ENCODE peak calls at places on chromosomes 7 and 10, in five cellular contexts. P is heart right ventricle, T is H9, E is dorsolateral prefrontal cortex, V is IMR-90. L is an unnamed sample.

GRCh38 chr10:33616921-33617320 is 282.5 kb upstream of the NRP1 start:
- DNase-seq in P (no peak), T (no peak), E (no peak), V (peak), L (no peak)

GRCh38 chr10:119542990-119543813 is 683 bp upstream of the RGS10 start:
- DNase-seq in V (peak), P (peak), T (peak), E (no peak), L (peak)

GRCh38 chr10:5046410-5046809 is 42.8 kb upstream of the AKR1C2 start:
- DNase-seq in P (no peak), E (no peak), T (no peak), V (no peak), L (no peak)

GRCh38 chr7:149494738-149495368 is 2.8 kb downstream of the ZNF746 start:
- DNase-seq in P (no peak), V (peak), T (no peak), E (no peak), L (no peak)

GRCh38 chr7:106767498-106768323 is 97.4 kb upstream of the PIK3CG start:
- DNase-seq in P (no peak), V (peak), T (no peak), E (no peak), L (no peak)

GRCh38 chr10:53997953-53998352 is 803.1 kb downstream of the PCDH15 start:
- DNase-seq in T (no peak), V (no peak), E (no peak), P (no peak), L (no peak)

GRCh38 chr10:62011558-62011957 is 110.1 kb downstream of the ARID5B start:
- DNase-seq in E (no peak), V (no peak), P (no peak), T (no peak), L (no peak)

GRCh38 chr7:151014950-151015349 is 9.3 kb downstream of the ATG9B start:
- DNase-seq in E (no peak), T (no peak), V (no peak), P (no peak), L (no peak)

GRCh38 chr7:137462074-137462715 is 118.7 kb upstream of the PTN start:
- DNase-seq in E (no peak), P (no peak), V (peak), T (no peak), L (no peak)

GRCh38 chr10:121899727-121900126 is 28.1 kb downstream of the ATE1 start:
- DNase-seq in T (no peak), E (no peak), V (no peak), P (no peak), L (no peak)

GRCh38 chr7:149562602-149563001 is 65.0 kb upstream of the ZNF746 start:
- DNase-seq in P (no peak), V (peak), E (no peak), T (no peak), L (no peak)

GRCh38 chr10:110641256-110641655 is 2.9 kb upstream of the RBM20 start:
- DNase-seq in E (no peak), V (peak), T (peak), P (peak), L (no peak)

GRCh38 chr10:118594392-118595063 is 920 bp downstream of the PRLHR start:
- DNase-seq in T (peak), E (peak), P (peak), V (peak), L (peak)

GRCh38 chr7:68245688-68246087 is 1249.1 kb downstream of the TYW1 start:
- DNase-seq in T (peak), P (no peak), E (no peak), V (no peak), L (no peak)

GRCh38 chr10:6840766-6841165 is 260.7 kb upstream of the PRKCQ start:
- DNase-seq in E (no peak), V (peak), T (no peak), P (no peak), L (no peak)

GRCh38 chr7:3214090-3214413 is 87.0 kb upstream of the SDK1 start:
- DNase-seq in E (no peak), P (no peak), T (no peak), V (no peak), L (no peak)

GRCh38 chr7:29288534-29289091 is 94.0 kb downstream of the CHN2 start:
- DNase-seq in T (no peak), P (no peak), V (no peak), E (no peak), L (no peak)

GRCh38 chr7:113629244-113629643 is 289.6 kb downstream of the PPP1R3A start:
- DNase-seq in V (peak), P (no peak), E (no peak), T (no peak), L (no peak)

GRCh38 chr7:47327698-47328391 is 254.1 kb downstream of the TNS3 start:
- DNase-seq in V (peak), E (peak), P (peak), T (peak), L (peak)

DNA sequence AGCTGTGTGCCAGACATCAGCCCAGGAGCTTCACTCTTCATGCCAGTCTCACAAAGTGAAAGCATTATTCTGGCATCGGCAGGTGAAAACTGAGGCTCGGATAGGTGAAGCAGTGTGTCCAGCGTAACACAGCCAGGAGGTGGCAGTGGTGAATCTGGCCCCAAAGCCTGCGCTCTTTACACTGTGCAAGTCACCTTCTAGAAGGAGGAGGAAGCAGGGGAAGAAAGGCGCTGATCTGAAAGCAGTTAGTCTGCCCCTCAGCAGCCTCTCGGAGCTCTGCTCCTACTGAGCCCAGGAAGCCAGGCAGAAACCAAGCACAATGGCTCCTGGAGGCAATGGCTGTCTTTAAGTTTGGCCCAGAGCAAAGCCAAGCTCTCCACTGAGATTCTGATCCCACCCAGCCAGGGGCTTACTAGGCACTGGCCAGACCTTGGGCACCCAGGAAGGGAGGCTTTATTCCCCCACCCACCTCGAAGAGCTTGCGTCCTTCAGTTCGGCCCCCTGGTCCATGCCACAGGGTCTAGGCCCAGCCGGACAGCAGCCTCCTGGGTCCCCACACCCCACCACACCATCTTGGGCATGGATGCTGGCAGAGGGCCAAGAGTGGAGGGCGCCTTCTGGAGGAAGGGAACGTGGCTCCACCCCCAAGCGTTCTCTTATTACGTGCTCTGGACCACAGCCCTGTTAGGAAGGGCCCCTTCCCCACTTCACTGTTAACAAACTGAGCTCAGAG is 104.5 kb downstream of the GRID1 start:
- DNase-seq in P (no peak), T (peak), V (no peak), E (peak), L (no peak)
- TF ChIP-seq CTCF in P (no peak), T (peak), V (no peak), E (peak), L (no peak)

GRCh38 chr7:70436815-70437350 is 695.1 kb upstream of the GALNT17 start:
- DNase-seq in E (no peak), P (no peak), V (no peak), T (no peak), L (no peak)

GRCh38 chr7:70435634-70436033 is 696.3 kb upstream of the GALNT17 start:
- DNase-seq in E (no peak), V (no peak), P (no peak), T (no peak), L (no peak)

GRCh38 chr7:70434821-70435220 is 697.1 kb upstream of the GALNT17 start:
- DNase-seq in P (no peak), E (no peak), T (no peak), V (no peak), L (no peak)

GRCh38 chr7:70432567-70433001 is 699.4 kb upstream of the GALNT17 start:
- DNase-seq in P (no peak), E (no peak), V (no peak), T (no peak), L (no peak)

GRCh38 chr7:70434376-70434775 is 697.6 kb upstream of the GALNT17 start:
- DNase-seq in T (no peak), E (no peak), P (no peak), V (no peak), L (no peak)
- TF ChIP-seq CTCF in T (peak), E (no peak), P (no peak), V (no peak), L (no peak)

GRCh38 chr10:102230264-102230860 is 4.3 kb downstream of the ELOVL3 start:
- DNase-seq in V (peak), T (peak), P (peak), E (no peak), L (no peak)

GRCh38 chr10:102229810-102230263 is 3.7 kb downstream of the ELOVL3 start:
- DNase-seq in P (peak), T (peak), E (peak), V (peak), L (peak)

GRCh38 chr10:102231357-102232318 is 5.5 kb downstream of the ELOVL3 start:
- DNase-seq in P (peak), E (no peak), V (no peak), T (peak), L (no peak)

GRCh38 chr10:102233997-102234396 is 7.3 kb downstream of the PITX3 start:
- DNase-seq in P (no peak), V (no peak), T (no peak), E (no peak), L (no peak)

GRCh38 chr10:102230861-102231356 is 4.8 kb downstream of the ELOVL3 start:
- DNase-seq in E (no peak), T (peak), V (no peak), P (peak), L (no peak)
- TF ChIP-seq CTCF in E (no peak), T (peak), V (peak), P (no peak), L (peak)

DNA sequence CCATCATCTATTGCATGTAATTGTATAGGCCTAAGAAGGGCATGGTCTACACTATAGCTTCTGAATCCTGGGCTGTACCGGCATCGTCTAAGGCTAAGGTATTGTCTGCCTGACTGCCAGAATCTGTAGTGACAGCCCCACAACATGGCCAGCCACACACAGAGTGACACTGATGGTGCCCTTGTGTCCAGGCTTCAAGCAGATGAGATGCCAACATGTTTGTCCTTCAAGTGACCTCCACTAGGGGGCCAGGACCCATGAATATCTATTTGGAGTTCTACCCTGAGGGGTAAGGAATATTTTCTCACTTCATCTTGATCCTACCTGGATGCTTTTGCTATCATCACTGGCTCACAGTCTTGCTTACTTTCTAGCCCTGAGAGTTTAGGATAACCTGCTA is 1.5 kb downstream of the CYP3A7 start:
- DNase-seq in E (no peak), V (no peak), P (no peak), T (peak), L (no peak)
- TF ChIP-seq CTCF in E (no peak), V (no peak), P (no peak), T (peak), L (no peak)

GRCh38 chr10:99732033-99732912 is at the start of the genes COX15 and CUTC:
- DNase-seq in P (peak), E (peak), T (peak), V (peak), L (peak)
- TF ChIP-seq CTCF in P (no peak), E (no peak), T (peak), V (peak), L (no peak)

DNA sequence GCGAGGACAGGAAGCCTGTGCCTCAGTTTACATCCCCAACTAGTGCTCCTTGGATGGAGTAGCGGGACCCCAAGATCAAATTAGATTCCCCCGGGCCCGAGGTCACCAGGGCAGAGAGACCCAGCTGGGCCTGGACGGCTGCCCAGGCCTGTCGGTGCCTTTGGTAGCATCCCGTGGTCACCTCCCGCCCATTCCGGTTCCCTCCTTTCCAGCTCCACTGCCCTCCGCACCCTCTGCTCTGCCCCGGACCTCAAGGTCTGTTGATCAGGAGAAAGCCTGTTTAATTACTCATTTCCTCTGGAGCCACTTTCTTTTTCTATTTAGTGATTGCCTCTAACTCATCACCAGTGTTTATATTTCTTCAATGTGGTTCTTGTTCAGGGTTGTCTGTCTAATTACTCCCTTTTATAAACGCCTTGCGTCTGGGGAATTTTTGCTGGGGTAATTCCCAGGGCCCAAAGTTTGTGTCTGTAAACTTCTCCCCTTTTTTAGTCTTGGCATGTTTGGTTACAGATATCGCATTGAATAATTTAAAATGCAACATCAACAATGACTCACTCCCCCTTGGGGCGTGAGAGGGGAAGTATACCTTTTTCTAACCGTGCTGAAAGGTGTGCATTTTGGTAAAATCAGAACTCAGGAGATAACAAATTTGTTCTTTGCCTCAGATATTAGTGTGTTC is 1.9 kb downstream of the FOXK1 start:
- DNase-seq in E (no peak), P (peak), V (peak), T (no peak), L (peak)
- TF ChIP-seq CTCF in E (peak), P (no peak), V (peak), T (peak), L (no peak)

GRCh38 chr10:70737250-70737649 is 47.9 kb downstream of the TBATA start:
- DNase-seq in P (no peak), T (no peak), V (no peak), E (no peak), L (no peak)

GRCh38 chr10:70737977-70738376 is 47.2 kb downstream of the TBATA start:
- DNase-seq in E (no peak), T (no peak), P (no peak), V (no peak), L (no peak)

GRCh38 chr10:70740441-70741288 is 44.5 kb downstream of the TBATA start:
- DNase-seq in V (no peak), E (no peak), T (no peak), P (no peak), L (no peak)

GRCh38 chr10:70736470-70736982 is 48.7 kb downstream of the TBATA start:
- DNase-seq in V (no peak), P (no peak), E (no peak), T (no peak), L (no peak)

DNA sequence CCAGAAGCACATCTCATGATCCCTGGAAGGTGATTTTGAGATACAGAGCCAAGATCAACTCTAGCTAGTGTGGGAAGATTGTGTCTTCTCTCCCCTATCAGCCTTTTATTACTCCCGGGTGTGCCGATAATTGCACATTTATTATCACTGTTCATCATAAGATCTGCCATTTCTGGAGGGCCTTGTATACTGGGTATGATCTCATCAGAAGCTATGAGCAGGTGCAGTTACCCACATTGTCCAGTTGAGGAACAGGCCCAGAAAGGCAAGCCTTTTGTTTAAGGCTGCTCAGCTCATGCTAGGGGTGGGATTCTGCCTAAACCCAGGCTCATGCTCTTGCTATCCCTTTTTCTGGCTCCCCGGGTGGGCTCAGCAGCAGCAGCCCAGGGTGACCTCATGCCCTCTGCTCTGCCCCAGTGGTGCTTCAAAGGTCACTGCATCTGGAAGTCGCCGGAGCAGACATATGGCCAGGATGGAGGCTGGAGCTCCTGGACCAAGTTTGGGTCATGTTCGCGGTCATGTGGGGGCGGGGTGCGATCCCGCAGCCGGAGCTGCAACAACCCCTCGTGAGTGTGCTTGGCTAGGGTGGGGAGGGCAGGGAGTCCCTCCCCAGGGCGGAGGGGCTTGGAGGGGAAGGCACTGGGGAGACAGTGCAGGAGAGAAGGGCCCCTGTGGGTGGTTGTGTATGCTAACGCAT is 46.6 kb downstream of the TBATA start:
- DNase-seq in V (no peak), P (no peak), E (no peak), T (no peak), L (no peak)
- TF ChIP-seq CTCF in V (no peak), P (no peak), E (no peak), T (peak), L (no peak)

DNA sequence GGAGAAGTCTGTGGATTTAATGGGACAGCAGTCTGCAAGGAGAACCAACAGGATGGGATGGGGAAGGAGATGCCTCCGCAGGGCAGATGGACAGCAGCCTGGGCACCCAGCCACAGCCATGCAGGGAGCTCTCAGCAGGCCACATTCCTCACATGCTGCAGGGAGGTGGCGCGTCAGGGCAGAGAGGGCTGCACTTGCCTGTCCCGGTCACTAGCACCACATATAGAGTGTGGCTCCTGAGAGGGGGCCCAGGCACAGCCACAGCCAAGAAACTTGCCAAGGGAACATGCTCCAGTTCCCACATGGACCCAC is 86.8 kb upstream of the ZMIZ1 start:
- DNase-seq in P (peak), E (no peak), V (no peak), T (peak), L (no peak)
- TF ChIP-seq CTCF in P (no peak), E (no peak), V (no peak), T (no peak), L (no peak)

DNA sequence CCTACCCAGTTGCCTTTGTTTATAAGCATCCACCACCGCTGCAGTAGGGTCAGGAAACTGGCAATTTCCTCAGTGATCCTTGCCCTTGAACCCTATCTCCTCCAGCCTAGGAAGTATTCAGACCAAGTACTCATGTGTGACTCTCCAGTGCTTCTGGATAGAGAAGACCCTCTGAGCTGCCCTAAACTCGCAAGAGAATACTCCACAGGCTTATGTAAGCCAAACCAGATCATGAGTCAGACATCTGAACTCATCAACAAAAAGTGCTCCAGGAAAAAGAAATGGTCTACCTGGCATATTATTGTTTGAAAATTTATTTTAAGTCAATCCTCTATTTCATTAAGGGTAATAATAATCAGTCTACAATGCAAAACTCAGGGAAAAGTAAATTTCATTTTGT is 101.3 kb downstream of the KAT6B start:
- DNase-seq in V (peak), T (no peak), E (no peak), P (no peak), L (no peak)
- TF ChIP-seq CTCF in V (no peak), T (no peak), E (no peak), P (no peak), L (no peak)

L was measured in tibial nerve.